ENCODE peak calls at places on chromosomes 7 and 10, in four cellular contexts. L is iris pigment epithelial cell; P is A549; U is CD8-positive, alpha-beta memory T cell. K is an unnamed sample.

GRCh38 chr10:78717200-78717599 is 351.6 kb upstream of the ZMIZ1 start:
- DNase-seq in L (peak), P (no peak), U (no peak), K (peak)

GRCh38 chr10:14820010-14820774 is 17.6 kb downstream of the CDNF start:
- DNase-seq in L (peak), P (peak), U (no peak), K (peak)

GRCh38 chr7:134946260-134946659 is 40.0 kb upstream of the AGBL3 start:
- DNase-seq in L (peak), P (no peak), U (peak), K (no peak)

GRCh38 chr7:1691601-1692499 is 21.8 kb downstream of the ELFN1 start:
- DNase-seq in L (no peak), P (no peak), U (no peak), K (peak)

GRCh38 chr7:34949356-34949755 is 87.9 kb downstream of the DPY19L1 start:
- DNase-seq in L (peak), P (no peak), U (no peak), K (peak)

GRCh38 chr7:638256-639011 is 88.1 kb upstream of the DNAAF5 start:
- DNase-seq in L (no peak), P (no peak), U (no peak), K (no peak)

GRCh38 chr7:29299986-29300609 is 105.5 kb downstream of the CHN2 start:
- DNase-seq in L (no peak), P (no peak), U (no peak), K (no peak)

GRCh38 chr10:43420369-43421200 is 11.6 kb upstream of the HNRNPF start:
- DNase-seq in L (peak), P (peak), U (peak), K (peak)

GRCh38 chr7:44076101-44076895 is 6.0 kb downstream of the POLM start:
- DNase-seq in L (no peak), P (no peak), U (no peak), K (no peak)

GRCh38 chr7:84188811-84189405 is 5.7 kb downstream of the SEMA3A start:
- DNase-seq in L (peak), P (no peak), U (no peak), K (peak)

GRCh38 chr7:27314111-27314510 is 71.5 kb downstream of the EVX1 start:
- DNase-seq in L (no peak), P (no peak), U (no peak), K (no peak)

GRCh38 chr7:13198741-13199140 is 511.3 kb downstream of the ARL4A start:
- DNase-seq in L (peak), P (no peak), U (no peak), K (no peak)

GRCh38 chr10:49500420-49500819 is 38.5 kb downstream of the ERCC6 start:
- DNase-seq in L (no peak), P (no peak), U (no peak), K (no peak)

GRCh38 chr10:117720931-117721826 is 178.6 kb downstream of the EMX2 start:
- DNase-seq in L (no peak), P (no peak), U (no peak), K (peak)

GRCh38 chr7:57218196-57218716 is 86.0 kb upstream of the ZNF479 start:
- DNase-seq in L (no peak), P (no peak), U (no peak), K (no peak)

GRCh38 chr10:43953672-43954071 is 305.0 kb upstream of the ZNF32 start:
- DNase-seq in L (no peak), P (no peak), U (no peak), K (no peak)